ENCODE peak calls at places on chromosomes 6 and 20, in five cellular contexts. S is A172, A is activated T-cell treated with anti-CD3 and anti-CD28 coated beads for 1 hour, N is ELF-1, L is H54. V is an unnamed sample.

GRCh38 chr20:6231551-6231950 is 108.7 kb upstream of the FERMT1 start:
- DNase-seq in S (peak), A (no peak), N (no peak), L (no peak), V (no peak)

GRCh38 chr6:131023834-131024504 is 39.1 kb downstream of the EPB41L2 start:
- DNase-seq in S (peak), A (no peak), N (no peak), L (no peak), V (no peak)

GRCh38 chr6:13303668-13304017 is 24.7 kb downstream of the TBC1D7 start:
- DNase-seq in S (peak), A (no peak), N (no peak), L (no peak), V (no peak)

GRCh38 chr6:110331816-110332215 is 26.3 kb downstream of the METTL24 start:
- DNase-seq in S (no peak), A (no peak), N (peak), L (no peak), V (no peak)

GRCh38 chr6:108168026-108168463 is 2.2 kb downstream of the NR2E1 start:
- DNase-seq in S (no peak), A (no peak), N (peak), L (no peak), V (no peak)

GRCh38 chr6:158543606-158544185 is 16.2 kb upstream of the TMEM181 start:
- DNase-seq in S (no peak), A (no peak), N (no peak), L (no peak), V (no peak)

GRCh38 chr20:24566656-24567055 is 97.2 kb downstream of the SYNDIG1 start:
- DNase-seq in S (no peak), A (no peak), N (no peak), L (no peak), V (no peak)

GRCh38 chr20:1588869-1589460 is 30.8 kb downstream of the SIRPB1 start:
- DNase-seq in S (no peak), A (no peak), N (no peak), L (no peak), V (no peak)

GRCh38 chr6:166636191-166636938 is 9.3 kb upstream of the RPS6KA2 start:
- DNase-seq in S (no peak), A (no peak), N (no peak), L (no peak), V (no peak)

GRCh38 chr6:11231564-11232176 is 798 bp downstream of the NEDD9 start:
- DNase-seq in S (no peak), A (no peak), N (peak), L (peak), V (peak)

GRCh38 chr20:59814835-59815340 is 118.5 kb downstream of the SYCP2 start:
- DNase-seq in S (no peak), A (no peak), N (no peak), L (no peak), V (no peak)

GRCh38 chr6:23414204-23414501 is 711.9 kb upstream of the NRSN1 start:
- DNase-seq in S (peak), A (no peak), N (no peak), L (no peak), V (no peak)

GRCh38 chr6:152167639-152168603 is 360.4 kb downstream of the ESR1 start:
- DNase-seq in S (no peak), A (no peak), N (no peak), L (no peak), V (no peak)

GRCh38 chr20:2108987-2109386 is 7.4 kb downstream of the STK35 start:
- DNase-seq in S (peak), A (no peak), N (peak), L (peak), V (peak)

GRCh38 chr6:138106665-138107077 is 548 bp downstream of the PERP start:
- DNase-seq in S (no peak), A (no peak), N (no peak), L (no peak), V (no peak)

GRCh38 chr6:108953681-108954080 is 105.5 kb downstream of the ARMC2 start:
- DNase-seq in S (no peak), A (no peak), N (no peak), L (no peak), V (no peak)

GRCh38 chr20:57698191-57698866 is 11.5 kb downstream of the PMEPA1 start:
- DNase-seq in S (peak), A (peak), N (no peak), L (peak), V (peak)

GRCh38 chr6:79895382-79896100 is 51.8 kb downstream of the ELOVL4 start:
- DNase-seq in S (no peak), A (no peak), N (no peak), L (no peak), V (no peak)

GRCh38 chr6:163324928-163325784 is 89.4 kb upstream of the QKI start:
- DNase-seq in S (no peak), A (no peak), N (no peak), L (peak), V (no peak)

GRCh38 chr6:11198663-11199603 is 33.5 kb downstream of the NEDD9 start:
- DNase-seq in S (no peak), A (no peak), N (no peak), L (no peak), V (no peak)

GRCh38 chr6:111410371-111410770 is 72.6 kb downstream of the REV3L start:
- DNase-seq in S (no peak), A (no peak), N (no peak), L (no peak), V (no peak)

GRCh38 chr6:75932067-75932466 is 140.4 kb downstream of the IMPG1 start:
- DNase-seq in S (peak), A (no peak), N (peak), L (no peak), V (no peak)

GRCh38 chr6:169950558-169950957 is 199.1 kb downstream of the ERMARD start:
- DNase-seq in S (peak), A (no peak), N (no peak), L (no peak), V (no peak)

GRCh38 chr20:1119128-1119505 is 715 bp downstream of the PSMF1 start:
- DNase-seq in S (no peak), A (no peak), N (peak), L (no peak), V (no peak)

GRCh38 chr6:90294989-90295853 is 1.4 kb downstream of the BACH2 start:
- DNase-seq in S (no peak), A (peak), N (peak), L (no peak), V (peak)

GRCh38 chr20:49786671-49787370 is 25.8 kb upstream of the SLC9A8 start:
- DNase-seq in S (no peak), A (no peak), N (no peak), L (no peak), V (no peak)

GRCh38 chr6:148146717-148147116 is 195.9 kb upstream of the SASH1 start:
- DNase-seq in S (peak), A (no peak), N (no peak), L (peak), V (no peak)

GRCh38 chr6:106510090-106510970 is 119.0 kb downstream of the RTN4IP1 start:
- DNase-seq in S (no peak), A (peak), N (peak), L (no peak), V (peak)

GRCh38 chr6:91198588-91199255 is 611.9 kb upstream of the MAP3K7 start:
- DNase-seq in S (peak), A (no peak), N (no peak), L (no peak), V (no peak)

V was measured in 8988T.